ENCODE peak calls at places on chromosomes 16 and 17, in six cellular contexts. One of them, this sample, is unnamed.

GRCh38 chr17:65749479-65749878 is 188.0 kb upstream of the AXIN2 start:
- DNase-seq in IMR-90: peak
- DNase-seq in heart right ventricle: no peak
- DNase-seq in A549: no peak
- DNase-seq in B cell: no peak
- DNase-seq in upper lobe of right lung: no peak
- DNase-seq in this sample: no peak

GRCh38 chr17:32283745-32284207 is 18.1 kb downstream of the RHBDL3 start:
- DNase-seq in IMR-90: peak
- DNase-seq in heart right ventricle: no peak
- DNase-seq in A549: no peak
- DNase-seq in B cell: peak
- DNase-seq in upper lobe of right lung: no peak
- DNase-seq in this sample: no peak

GRCh38 chr16:4263504-4264436 is 9.1 kb downstream of the TFAP4 start:
- DNase-seq in IMR-90: peak
- DNase-seq in heart right ventricle: peak
- DNase-seq in A549: peak
- DNase-seq in B cell: no peak
- DNase-seq in upper lobe of right lung: peak
- DNase-seq in this sample: peak

GRCh38 chr16:86725401-86725800 is 147.1 kb downstream of the FOXL1 start:
- DNase-seq in IMR-90: peak
- DNase-seq in heart right ventricle: no peak
- DNase-seq in A549: no peak
- DNase-seq in B cell: no peak
- DNase-seq in upper lobe of right lung: no peak
- DNase-seq in this sample: no peak

GRCh38 chr17:27581016-27581415 is 50.0 kb upstream of the LGALS9 start:
- DNase-seq in IMR-90: no peak
- DNase-seq in heart right ventricle: no peak
- DNase-seq in A549: no peak
- DNase-seq in B cell: no peak
- DNase-seq in upper lobe of right lung: no peak
- DNase-seq in this sample: no peak

GRCh38 chr17:29291163-29291752 is 2.7 kb downstream of the NUFIP2 start:
- DNase-seq in IMR-90: peak
- DNase-seq in heart right ventricle: peak
- DNase-seq in A549: peak
- DNase-seq in B cell: peak
- DNase-seq in upper lobe of right lung: no peak
- DNase-seq in this sample: no peak

GRCh38 chr17:29590979-29591736 is 1.7 kb upstream of the GIT1 start:
- DNase-seq in IMR-90: peak
- DNase-seq in heart right ventricle: peak
- DNase-seq in A549: peak
- DNase-seq in B cell: peak
- DNase-seq in upper lobe of right lung: peak
- DNase-seq in this sample: peak

GRCh38 chr17:17710728-17711541 is 29.7 kb downstream of the RAI1 start:
- DNase-seq in IMR-90: peak
- DNase-seq in heart right ventricle: no peak
- DNase-seq in A549: peak
- DNase-seq in B cell: no peak
- DNase-seq in upper lobe of right lung: peak
- DNase-seq in this sample: no peak

GRCh38 chr17:14458724-14459123 is 157.8 kb downstream of the HS3ST3B1 start:
- DNase-seq in IMR-90: no peak
- DNase-seq in heart right ventricle: no peak
- DNase-seq in A549: no peak
- DNase-seq in B cell: no peak
- DNase-seq in upper lobe of right lung: no peak
- DNase-seq in this sample: no peak

DNA sequence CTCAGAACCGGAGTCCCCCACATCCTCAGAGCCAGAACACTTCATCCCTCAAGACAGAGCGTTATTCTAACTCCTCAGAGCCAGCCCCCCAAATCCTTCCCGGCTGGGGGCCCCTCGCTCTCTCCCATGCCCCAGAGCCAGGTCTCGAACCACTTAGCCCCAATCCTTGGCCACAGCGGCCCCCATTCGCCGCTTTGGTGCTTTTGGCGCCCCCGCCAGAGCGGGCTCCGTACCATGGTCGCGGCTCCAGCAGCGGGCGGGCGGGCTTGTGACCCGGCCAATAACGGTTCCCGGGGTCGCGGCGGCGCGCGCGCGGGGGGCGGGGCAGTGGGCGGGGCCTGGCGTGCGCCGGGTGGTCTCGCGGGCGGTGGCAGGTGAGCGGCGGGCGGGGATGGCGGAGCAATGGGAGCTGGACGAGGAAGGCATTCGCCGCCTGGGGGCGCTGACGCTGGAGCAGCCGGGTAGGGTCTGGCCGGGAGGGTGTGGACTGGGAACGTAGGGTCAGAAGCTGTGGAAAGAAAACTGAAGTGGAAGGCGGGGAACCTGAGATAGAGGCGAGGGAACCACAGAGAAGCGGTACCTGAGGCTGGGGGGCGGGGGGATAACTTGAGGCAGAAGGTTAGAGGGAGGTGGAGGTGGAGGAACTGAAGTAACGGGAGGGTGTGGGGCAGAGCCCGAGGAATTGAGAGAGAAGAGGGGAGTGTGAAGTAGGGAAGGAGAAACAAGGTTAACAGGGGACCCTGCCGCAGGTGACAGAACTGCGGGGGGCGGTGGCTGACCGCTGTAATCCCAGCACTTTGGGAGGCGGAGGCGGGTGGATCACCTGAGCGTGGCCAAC is at the start of the genes KCTD19 and LRRC36:
- DNase-seq in IMR-90: no peak
- DNase-seq in heart right ventricle: peak
- DNase-seq in A549: peak
- DNase-seq in B cell: peak
- DNase-seq in upper lobe of right lung: peak
- DNase-seq in this sample: peak
- TF ChIP-seq CTCF in IMR-90: peak
- TF ChIP-seq CTCF in heart right ventricle: peak
- TF ChIP-seq CTCF in A549: peak
- TF ChIP-seq CTCF in B cell: peak
- TF ChIP-seq CTCF in upper lobe of right lung: peak
- TF ChIP-seq CTCF in this sample: peak

GRCh38 chr17:68019675-68020450 is 15.7 kb upstream of the KPNA2 start:
- DNase-seq in IMR-90: peak
- DNase-seq in heart right ventricle: peak
- DNase-seq in A549: peak
- DNase-seq in B cell: peak
- DNase-seq in upper lobe of right lung: peak
- DNase-seq in this sample: peak
- TF ChIP-seq CTCF in IMR-90: peak
- TF ChIP-seq CTCF in heart right ventricle: peak
- TF ChIP-seq CTCF in A549: no peak
- TF ChIP-seq CTCF in B cell: peak
- TF ChIP-seq CTCF in upper lobe of right lung: peak
- TF ChIP-seq CTCF in this sample: peak

GRCh38 chr16:27690604-27691003 is 140.7 kb downstream of the KATNIP start:
- DNase-seq in IMR-90: peak
- DNase-seq in heart right ventricle: no peak
- DNase-seq in A549: no peak
- DNase-seq in B cell: no peak
- DNase-seq in upper lobe of right lung: peak
- DNase-seq in this sample: no peak
- TF ChIP-seq CTCF in IMR-90: peak
- TF ChIP-seq CTCF in heart right ventricle: peak
- TF ChIP-seq CTCF in A549: peak
- TF ChIP-seq CTCF in B cell: peak
- TF ChIP-seq CTCF in upper lobe of right lung: peak
- TF ChIP-seq CTCF in this sample: peak

GRCh38 chr17:73782641-73783381 is 138.6 kb upstream of the SDK2 start:
- DNase-seq in IMR-90: no peak
- DNase-seq in heart right ventricle: no peak
- DNase-seq in A549: no peak
- DNase-seq in B cell: no peak
- DNase-seq in upper lobe of right lung: no peak
- DNase-seq in this sample: no peak
- TF ChIP-seq CTCF in IMR-90: no peak
- TF ChIP-seq CTCF in heart right ventricle: no peak
- TF ChIP-seq CTCF in A549: no peak
- TF ChIP-seq CTCF in B cell: no peak
- TF ChIP-seq CTCF in upper lobe of right lung: no peak
- TF ChIP-seq CTCF in this sample: no peak

GRCh38 chr16:1932050-1933028 is 10.7 kb downstream of the MSRB1 start:
- DNase-seq in IMR-90: no peak
- DNase-seq in heart right ventricle: no peak
- DNase-seq in A549: peak
- DNase-seq in B cell: no peak
- DNase-seq in upper lobe of right lung: no peak
- DNase-seq in this sample: peak
- TF ChIP-seq CTCF in IMR-90: peak
- TF ChIP-seq CTCF in heart right ventricle: no peak
- TF ChIP-seq CTCF in A549: peak
- TF ChIP-seq CTCF in B cell: no peak
- TF ChIP-seq CTCF in upper lobe of right lung: no peak
- TF ChIP-seq CTCF in this sample: no peak

GRCh38 chr16:30528799-30529457 is 2.6 kb upstream of the ZNF768 start:
- DNase-seq in IMR-90: no peak
- DNase-seq in heart right ventricle: no peak
- DNase-seq in A549: no peak
- DNase-seq in B cell: no peak
- DNase-seq in upper lobe of right lung: no peak
- DNase-seq in this sample: no peak

GRCh38 chr16:30525844-30526136 is 576 bp downstream of the ZNF768 start:
- DNase-seq in IMR-90: no peak
- DNase-seq in heart right ventricle: no peak
- DNase-seq in A549: no peak
- DNase-seq in B cell: no peak
- DNase-seq in upper lobe of right lung: no peak
- DNase-seq in this sample: no peak

GRCh38 chr16:30527635-30528178 is 1.3 kb upstream of the ZNF768 start:
- DNase-seq in IMR-90: no peak
- DNase-seq in heart right ventricle: no peak
- DNase-seq in A549: no peak
- DNase-seq in B cell: peak
- DNase-seq in upper lobe of right lung: no peak
- DNase-seq in this sample: no peak

GRCh38 chr16:30526137-30526822 is at the start of gene ZNF768:
- DNase-seq in IMR-90: no peak
- DNase-seq in heart right ventricle: no peak
- DNase-seq in A549: peak
- DNase-seq in B cell: no peak
- DNase-seq in upper lobe of right lung: peak
- DNase-seq in this sample: peak

DNA sequence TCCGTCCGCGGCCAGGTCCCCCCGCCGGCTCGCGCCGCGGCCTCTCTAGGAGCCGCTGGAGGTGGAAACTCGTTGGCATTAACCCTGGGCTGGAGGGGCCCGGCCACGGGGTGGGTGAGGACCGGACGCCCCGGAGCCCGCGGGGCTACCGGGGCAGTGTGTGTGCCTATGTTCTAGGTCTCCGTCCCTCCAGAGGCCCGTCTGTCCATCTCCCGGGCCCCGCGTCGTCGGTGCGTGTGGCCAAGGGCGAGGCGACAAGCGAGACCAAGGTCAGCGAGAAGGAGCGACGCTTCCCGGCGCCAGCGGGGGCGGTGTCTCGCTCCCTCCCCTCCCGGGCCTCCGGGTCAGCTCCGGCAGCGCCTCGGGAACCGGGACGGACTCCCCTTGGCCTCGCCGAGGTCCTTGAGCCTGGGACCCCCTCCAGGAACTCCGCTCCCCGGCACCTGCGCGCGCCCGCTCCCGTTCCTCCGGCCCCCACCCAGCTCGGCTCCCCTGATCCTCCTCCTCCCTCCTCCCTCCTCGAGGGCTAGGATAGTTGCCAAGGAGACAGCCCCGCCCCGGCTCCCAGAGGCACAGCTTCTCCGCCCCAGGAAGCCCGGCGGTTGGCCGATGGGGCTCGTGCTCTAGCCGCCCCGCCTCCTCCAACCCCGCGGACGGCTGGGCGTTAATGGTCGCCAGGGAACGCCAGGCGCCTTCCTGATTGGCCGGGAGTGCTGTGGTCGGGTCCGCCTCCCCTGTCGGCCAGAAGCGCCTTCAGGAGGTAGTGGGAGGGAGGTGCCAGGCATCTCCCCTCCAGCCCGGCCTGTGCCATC is 663 bp upstream of the ZNF768 start:
- DNase-seq in IMR-90: peak
- DNase-seq in heart right ventricle: peak
- DNase-seq in A549: peak
- DNase-seq in B cell: peak
- DNase-seq in upper lobe of right lung: peak
- DNase-seq in this sample: peak
- TF ChIP-seq CTCF in IMR-90: peak
- TF ChIP-seq CTCF in heart right ventricle: peak
- TF ChIP-seq CTCF in A549: peak
- TF ChIP-seq CTCF in B cell: peak
- TF ChIP-seq CTCF in upper lobe of right lung: peak
- TF ChIP-seq CTCF in this sample: peak

DNA sequence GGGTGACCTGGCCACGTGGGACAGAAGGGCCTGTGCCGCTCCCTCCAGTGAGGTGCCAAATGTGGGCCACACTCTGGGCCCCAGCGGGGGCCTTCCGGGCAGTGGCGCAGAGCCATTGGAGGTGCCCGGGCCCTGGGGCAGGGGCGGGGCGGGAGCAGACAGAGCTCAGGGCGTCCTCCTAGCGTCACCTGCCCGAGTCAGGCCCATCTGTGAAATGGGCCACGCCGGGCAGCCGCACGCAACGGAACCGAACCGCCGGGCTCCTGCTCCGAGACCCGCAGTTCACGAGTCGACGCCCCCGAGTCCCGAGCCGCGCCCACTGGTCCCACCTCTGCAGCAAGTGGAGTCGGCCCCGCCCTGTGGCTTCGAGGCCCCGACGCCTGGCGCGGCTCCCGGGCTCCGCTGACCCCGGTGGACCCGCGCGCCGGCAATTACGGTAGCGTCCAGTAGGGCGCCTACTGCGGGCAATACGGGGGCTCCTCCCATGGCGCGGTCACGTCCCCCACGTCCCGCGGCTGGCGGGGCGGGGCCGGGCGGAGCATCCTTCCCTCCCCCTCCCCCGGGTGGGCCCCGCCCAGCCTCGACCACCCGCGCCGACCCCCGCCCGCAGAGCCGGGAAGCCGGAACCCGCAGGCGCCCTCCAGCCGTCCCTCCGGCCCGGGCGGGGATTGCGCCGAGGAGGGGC is 1.9 kb downstream of the SLC16A3 start:
- DNase-seq in IMR-90: peak
- DNase-seq in heart right ventricle: peak
- DNase-seq in A549: peak
- DNase-seq in B cell: peak
- DNase-seq in upper lobe of right lung: peak
- DNase-seq in this sample: peak
- TF ChIP-seq CTCF in IMR-90: peak
- TF ChIP-seq CTCF in heart right ventricle: peak
- TF ChIP-seq CTCF in A549: peak
- TF ChIP-seq CTCF in B cell: peak
- TF ChIP-seq CTCF in upper lobe of right lung: peak
- TF ChIP-seq CTCF in this sample: peak